ENCODE peak calls at places on chromosomes 12 and 14, in ten cellular contexts. N is GM13976; J is lower leg skin; G is G401; T is GM20000; H is brain microvascular endothelial cell; Q is NAMALWA; F is HCT116; E is stimulated activated naive CD8-positive, alpha-beta T cell treated with anti-CD3 and anti-CD28 coated beads, Interleukin-15, Interleukin-2, amounts not matched to agents 100 U/mL and 50 U/mL, for 24 hours; C is NCI-H1436. V is an unnamed sample.

GRCh38 chr14:30935445-30935844 is 61.1 kb downstream of the COCH start:
- DNase-seq in G (no peak), T (no peak), C (no peak), F (no peak), H (no peak), E (no peak), Q (no peak), J (no peak), N (no peak), V (no peak)

GRCh38 chr14:44113769-44114730 is 393.0 kb downstream of the FSCB start:
- DNase-seq in H (no peak), N (no peak), C (no peak), Q (no peak), G (no peak), E (no peak), J (no peak), F (no peak), T (no peak), V (no peak)

GRCh38 chr14:59028476-59029202 is 159.8 kb upstream of the DAAM1 start:
- DNase-seq in N (peak), E (peak), G (peak), J (peak), T (peak), Q (peak), F (peak), H (peak), C (peak), V (peak)

GRCh38 chr12:107379852-107380567 is 286.7 kb upstream of the CRY1 start:
- DNase-seq in Q (no peak), G (no peak), E (no peak), H (peak), J (no peak), T (no peak), N (no peak), F (peak), C (no peak), V (no peak)

GRCh38 chr12:15131462-15131861 is 89.8 kb downstream of the RERG start:
- DNase-seq in F (no peak), G (no peak), J (no peak), E (no peak), H (peak), Q (no peak), T (no peak), C (no peak), N (no peak), V (no peak)

GRCh38 chr12:109534456-109534855 is 38.8 kb downstream of the MMAB start:
- DNase-seq in H (no peak), T (no peak), F (no peak), N (no peak), G (no peak), Q (no peak), J (no peak), C (no peak), E (no peak), V (no peak)

GRCh38 chr14:98218213-98218612 is 1053.8 kb downstream of the BCL11B start:
- DNase-seq in H (no peak), N (no peak), Q (no peak), G (no peak), T (no peak), C (no peak), F (no peak), J (no peak), E (no peak), V (no peak)

GRCh38 chr12:99611117-99611516 is 36.4 kb upstream of the GARIN6 start:
- DNase-seq in T (no peak), C (no peak), J (no peak), G (no peak), F (no peak), E (no peak), H (no peak), Q (no peak), N (no peak), V (no peak)